ENCODE peak calls at places on chromosomes 3 and 15, in five cellular contexts. X, L, W, D and T are unnamed samples.

GRCh38 chr3:75981401-75981800 is 196.1 kb upstream of the ZNF717 start:
- DNase-seq in L (no peak), W (no peak), D (no peak), X (no peak), T (no peak)

GRCh38 chr3:13276438-13277129 is 143.5 kb downstream of the NUP210 start:
- DNase-seq in W (peak), X (peak), L (peak), D (no peak), T (no peak)

GRCh38 chr3:124292329-124292728 is 300.4 kb upstream of the ROPN1 start:
- DNase-seq in W (no peak), D (peak), X (no peak), L (no peak), T (no peak)

GRCh38 chr3:136291302-136291701 is 41.2 kb downstream of the PCCB start:
- DNase-seq in D (no peak), L (no peak), W (no peak), X (no peak), T (no peak)

GRCh38 chr3:68163961-68164360 is 509.5 kb upstream of the SUCLG2 start:
- DNase-seq in L (no peak), X (no peak), D (no peak), W (no peak), T (no peak)

GRCh38 chr3:193788189-193788946 is 195.4 kb downstream of the OPA1 start:
- DNase-seq in D (peak), W (peak), L (peak), X (peak), T (peak)

GRCh38 chr3:150384517-150385212 is 23.4 kb upstream of the TSC22D2 start:
- DNase-seq in D (no peak), W (no peak), L (no peak), X (no peak), T (peak)

GRCh38 chr15:99386429-99386828 is 135.1 kb downstream of the LRRC28 start:
- DNase-seq in D (no peak), X (no peak), L (no peak), W (no peak), T (no peak)

GRCh38 chr15:62464705-62465104 is 299.6 kb upstream of the C2CD4B start:
- DNase-seq in L (no peak), D (no peak), X (no peak), W (peak), T (no peak)

GRCh38 chr3:106438916-106439315 is 570.1 kb upstream of the CBLB start:
- DNase-seq in W (no peak), D (no peak), L (no peak), X (no peak), T (no peak)

GRCh38 chr15:33045066-33045810 is 149.3 kb downstream of the FMN1 start:
- DNase-seq in L (no peak), X (peak), D (no peak), W (no peak), T (no peak)

GRCh38 chr3:32423956-32424558 is 32.4 kb downstream of the CMTM7 start:
- DNase-seq in X (no peak), D (no peak), W (no peak), L (no peak), T (no peak)

GRCh38 chr15:76006136-76006778 is 6.0 kb downstream of the NRG4 start:
- DNase-seq in X (no peak), D (no peak), L (no peak), W (no peak), T (peak)

GRCh38 chr3:13282528-13282985 is 137.6 kb downstream of the NUP210 start:
- DNase-seq in W (peak), L (peak), D (no peak), X (no peak), T (peak)

GRCh38 chr3:10926831-10927521 is 65.6 kb upstream of the SLC6A1 start:
- DNase-seq in D (no peak), X (no peak), L (no peak), W (no peak), T (no peak)

GRCh38 chr15:35697549-35698299 is 151.8 kb upstream of the DPH6 start:
- DNase-seq in D (no peak), X (no peak), L (no peak), W (no peak), T (peak)
- TF ChIP-seq CTCF in D (peak), X (peak), L (no peak), W (no peak), T (no peak)

GRCh38 chr3:72335458-72336050 is 512.7 kb downstream of the SHQ1 start:
- DNase-seq in W (no peak), X (no peak), D (no peak), L (no peak), T (no peak)

GRCh38 chr3:72336114-72336651 is 512.1 kb downstream of the SHQ1 start:
- DNase-seq in L (no peak), D (no peak), X (no peak), W (no peak), T (no peak)

GRCh38 chr3:72337480-72337855 is 510.8 kb downstream of the SHQ1 start:
- DNase-seq in L (no peak), D (no peak), X (no peak), W (no peak), T (no peak)

GRCh38 chr3:72338082-72338941 is 509.9 kb downstream of the SHQ1 start:
- DNase-seq in L (no peak), D (no peak), X (no peak), W (no peak), T (no peak)

DNA sequence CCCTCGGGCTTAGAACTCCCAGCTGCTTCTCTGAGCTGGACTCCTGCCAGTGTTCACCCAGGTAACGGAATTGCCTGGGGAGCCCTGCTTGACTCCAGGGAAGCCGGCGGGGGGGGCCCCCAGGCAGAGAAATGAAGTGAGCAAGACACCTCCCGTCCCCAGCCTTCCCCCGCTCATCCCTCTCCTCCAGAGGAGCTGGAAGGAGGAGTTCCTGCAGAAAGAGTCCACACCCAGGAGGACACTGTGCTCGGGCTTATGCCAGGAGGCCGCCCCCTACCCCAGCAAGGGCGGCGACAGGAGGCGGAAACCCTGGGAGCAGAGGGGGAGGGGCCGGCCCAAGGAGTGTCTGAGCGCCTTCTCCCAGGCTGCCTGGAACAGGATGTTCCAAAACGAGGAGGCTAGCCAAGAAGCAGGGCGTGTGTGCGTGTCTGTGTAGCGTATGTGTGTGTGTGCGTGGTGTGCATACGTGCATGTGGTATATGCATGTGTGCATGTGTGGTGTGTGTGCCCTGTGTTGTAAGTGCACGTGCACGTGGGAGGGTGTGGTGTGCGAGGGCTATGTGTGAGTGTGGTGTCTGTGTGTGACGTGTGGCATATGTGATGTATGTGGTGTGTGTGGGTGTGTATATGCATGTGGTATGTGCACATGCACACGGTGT is 511.3 kb downstream of the SHQ1 start:
- DNase-seq in D (peak), X (peak), W (peak), L (peak), T (peak)
- H3K4me3 ChIP-seq in D (no peak), X (no peak), W (peak), L (no peak), T (no peak)

GRCh38 chr3:165854696-165855095 is 17.5 kb upstream of the BCHE start:
- DNase-seq in W (no peak), X (no peak), L (no peak), D (no peak), T (peak)
- TF ChIP-seq CTCF in W (no peak), X (peak), L (peak), D (peak), T (peak)

GRCh38 chr15:40241305-40242215 is 2.7 kb downstream of the PAK6 start:
- DNase-seq in W (peak), X (no peak), L (no peak), D (no peak), T (no peak)

GRCh38 chr15:40238927-40239591 is at the start of gene PAK6:
- DNase-seq in W (peak), D (peak), X (no peak), L (peak), T (peak)

GRCh38 chr15:40239671-40240618 is 1.1 kb downstream of the PAK6 start:
- DNase-seq in D (no peak), X (no peak), W (peak), L (no peak), T (no peak)

GRCh38 chr15:40240619-40241304 is 1.9 kb downstream of the PAK6 start:
- DNase-seq in L (no peak), D (no peak), X (no peak), W (peak), T (no peak)

DNA sequence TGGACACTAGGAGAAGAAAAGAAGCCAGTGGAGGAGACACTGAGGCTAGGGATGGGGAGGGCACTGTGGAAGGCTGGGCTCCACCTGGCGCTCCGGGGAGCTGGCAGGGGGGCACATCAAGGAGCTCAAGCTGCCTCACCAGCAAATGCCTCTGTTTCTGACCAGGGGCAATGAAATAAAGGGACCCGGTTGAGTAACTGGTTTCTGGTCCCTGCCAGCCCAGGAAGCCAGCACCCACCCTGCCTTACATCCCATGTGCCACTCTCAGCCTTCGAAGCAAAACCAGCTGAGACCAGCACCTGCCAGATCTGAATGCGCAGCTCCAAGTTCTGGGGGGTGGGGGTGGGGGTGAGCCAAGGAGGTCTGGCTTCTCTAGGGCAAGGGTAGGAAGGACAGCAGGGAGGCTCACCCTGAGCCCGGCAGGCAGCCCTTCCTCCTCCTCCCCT is 359 bp upstream of the PAK6 start:
- DNase-seq in W (peak), D (no peak), L (no peak), X (no peak), T (no peak)
- H3K4me3 ChIP-seq in W (peak), D (peak), L (peak), X (peak), T (peak)

GRCh38 chr15:90201150-90201943 is at the start of gene SEMA4B:
- DNase-seq in L (peak), X (peak), D (peak), W (peak), T (peak)
- TF ChIP-seq CTCF in L (no peak), X (no peak), D (no peak), W (no peak), T (no peak)